ENCODE peak calls at places on chromosome 21, in ten cellular contexts. B is ovary, E is left lung, C is uterus, T is adrenal gland, V is Caco-2, W is psoas muscle, A is suprapubic skin, H is right atrium auricular region, Q is neural progenitor cell. R is an unnamed sample.

GRCh38 chr21:16473965-16474364 is 744.2 kb downstream of the USP25 start:
- DNase-seq in T (peak; percentile 59), Q (no peak), B (no peak), W (no peak), V (no peak), E (no peak), H (no peak), C (no peak), A (no peak), R (no peak)

GRCh38 chr21:17050156-17050555 is 462.7 kb upstream of the CXADR start:
- DNase-seq in W (no peak), T (no peak), Q (no peak), V (no peak), B (no peak), E (no peak), H (no peak), C (no peak), A (no peak), R (no peak)

GRCh38 chr21:41952568-41953248 is 1.1 kb downstream of the C2CD2 start:
- DNase-seq in H (no peak), V (no peak), Q (peak; percentile 34), C (no peak), A (no peak), E (no peak), W (peak; percentile 42), B (no peak), T (peak; percentile 70), R (no peak)

GRCh38 chr21:29033871-29034270 is 9.4 kb downstream of the USP16 start:
- DNase-seq in T (no peak), H (no peak), A (no peak), C (no peak), W (no peak), B (no peak), E (no peak), V (no peak), Q (no peak), R (no peak)

GRCh38 chr21:22536511-22536910 is 1538.3 kb downstream of the NCAM2 start:
- DNase-seq in Q (no peak), V (no peak), C (no peak), E (no peak), A (no peak), H (no peak), B (no peak), T (no peak), W (no peak), R (no peak)

GRCh38 chr21:31218830-31219608 is 125.0 kb downstream of the TIAM1 start:
- DNase-seq in A (peak; percentile 89), W (peak; percentile 76), V (no peak), C (peak; percentile 18), B (peak; percentile 15), T (no peak), Q (peak; percentile 8), E (no peak), H (peak; percentile 78), R (no peak)

GRCh38 chr21:41766883-41767605 is at the start of gene RIPK4:
- DNase-seq in C (no peak), T (no peak), W (no peak), E (peak; percentile 87), V (peak; percentile 88), H (no peak), A (peak; percentile 74), B (no peak), Q (peak; percentile 84), R (no peak)

GRCh38 chr21:31877558-31877957 is 4.7 kb downstream of the HUNK start:
- DNase-seq in W (no peak), V (no peak), T (no peak), B (no peak), E (no peak), H (no peak), A (no peak), C (no peak), Q (no peak), R (no peak)

GRCh38 chr21:41970099-41970391 is 16.2 kb upstream of the C2CD2 start:
- DNase-seq in Q (no peak), V (no peak), W (no peak), T (no peak), E (peak; percentile 12), A (no peak), C (peak; percentile 2), H (no peak), B (no peak), R (no peak)

GRCh38 chr21:41847066-41847804 is 31.9 kb downstream of the PRDM15 start:
- DNase-seq in V (no peak), H (no peak), E (peak; percentile 61), Q (peak; percentile 41), B (no peak), A (peak; percentile 6), C (no peak), T (no peak), W (no peak), R (no peak)

DNA sequence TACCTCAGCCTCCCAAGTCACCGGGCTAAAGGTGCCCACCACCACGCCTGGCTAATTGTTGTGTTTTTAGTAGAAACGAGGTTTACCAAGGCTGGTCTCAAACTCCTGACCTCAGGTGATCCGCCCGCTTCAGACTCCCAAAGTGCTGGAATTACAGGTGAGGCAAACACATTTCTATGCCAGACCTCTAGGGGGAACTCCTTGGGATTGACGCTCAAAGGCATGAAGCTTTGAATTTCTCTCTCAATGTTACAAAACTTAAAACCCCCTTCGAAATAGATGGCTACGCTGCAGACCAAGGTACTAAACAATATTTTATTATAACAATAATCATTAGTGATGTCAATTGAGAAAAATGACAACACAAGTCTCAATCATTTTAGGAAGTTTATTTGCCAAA is 330.0 kb downstream of the SETD4 start:
- DNase-seq in E (no peak), Q (no peak), W (no peak), B (no peak), A (no peak), T (no peak), C (no peak), V (no peak), H (no peak), R (no peak)
- TF ChIP-seq CTCF in E (no peak), Q (peak; percentile 26), W (no peak), B (no peak), A (no peak), T (no peak), C (no peak), V (no peak), H (no peak), R (no peak)

GRCh38 chr21:45877821-45878469 is 103.6 kb upstream of the COL6A1 start:
- DNase-seq in C (no peak), T (no peak), Q (no peak), E (peak; percentile 37), B (no peak), V (no peak), H (no peak), A (peak; percentile 41), W (peak; percentile 41), R (no peak)

GRCh38 chr21:45883090-45883489 is 98.5 kb upstream of the COL6A1 start:
- DNase-seq in C (no peak), E (no peak), T (no peak), H (no peak), A (no peak), B (no peak), V (no peak), W (no peak), Q (no peak), R (no peak)

GRCh38 chr21:45882641-45883040 is 98.9 kb upstream of the COL6A1 start:
- DNase-seq in Q (no peak), B (no peak), T (no peak), V (no peak), W (peak; percentile 30), E (peak; percentile 31), C (no peak), A (no peak), H (no peak), R (no peak)

GRCh38 chr21:45877160-45877438 is 104.5 kb upstream of the COL6A1 start:
- DNase-seq in W (no peak), A (no peak), H (no peak), C (no peak), V (no peak), Q (no peak), B (no peak), E (no peak), T (no peak), R (no peak)

DNA sequence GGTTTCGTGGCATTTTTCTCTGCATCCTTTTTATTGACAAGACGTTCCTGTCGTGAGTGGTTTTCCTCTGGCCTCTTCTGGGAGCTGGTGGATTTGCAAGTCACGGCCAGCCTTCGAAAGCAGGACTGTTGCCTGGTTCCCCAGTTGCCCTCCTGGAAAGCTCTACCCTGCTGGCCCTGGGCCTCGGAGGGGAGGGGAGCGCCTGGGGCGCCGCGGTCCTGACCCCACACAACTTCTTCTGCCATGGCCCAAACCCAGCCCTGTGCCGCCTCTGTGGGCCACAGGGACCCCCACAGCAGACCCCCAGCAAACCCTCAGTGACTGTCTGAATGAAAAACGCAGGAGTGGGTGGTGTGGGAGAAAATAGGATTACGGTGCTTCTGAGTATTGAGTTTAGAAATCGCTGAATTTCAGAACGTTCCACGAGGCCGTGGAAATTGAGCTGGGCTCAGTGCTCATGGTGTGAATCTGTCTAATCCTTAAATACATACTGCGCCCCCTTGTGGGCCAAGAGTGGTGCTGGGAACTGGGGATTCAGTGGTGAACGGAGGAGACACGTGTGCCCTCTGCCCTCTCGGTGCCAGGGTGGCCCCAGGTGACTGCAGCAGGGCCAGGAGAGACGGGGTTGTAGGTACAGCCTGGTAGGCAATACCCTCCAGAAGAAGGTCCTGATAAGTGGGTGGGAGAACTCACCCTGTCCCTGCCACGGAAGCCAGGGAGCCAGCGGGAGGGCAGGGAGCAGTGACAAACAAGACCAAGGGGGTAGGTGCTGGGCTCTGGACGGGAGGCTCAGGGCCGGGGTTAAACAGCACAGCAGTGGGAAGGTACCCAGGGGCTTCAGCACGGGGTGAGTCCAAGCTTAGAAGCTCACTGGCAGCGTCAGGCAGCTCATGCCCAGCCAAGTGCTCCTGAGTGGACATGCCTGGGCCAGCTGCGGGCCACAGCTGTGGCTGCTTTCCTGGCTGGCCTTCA is 101.2 kb upstream of the COL6A1 start:
- DNase-seq in Q (peak; percentile 92), V (peak; percentile 68), A (peak; percentile 73), E (peak; percentile 80), W (peak; percentile 80), B (peak; percentile 29), C (peak; percentile 66), H (no peak), T (peak; percentile 45), R (no peak)
- H3K27me3 ChIP-seq in Q (no peaks in the 10 kb centered on the region), V (no peaks in the 10 kb centered on the region), A (no peaks in the 10 kb centered on the region), E (no peaks in the 10 kb centered on the region), W (peaks cover 12% of the 10 kb centered on the region), B (no peaks in the 10 kb centered on the region), C (no peaks in the 10 kb centered on the region), H (no peaks in the 10 kb centered on the region), T (no peaks in the 10 kb centered on the region), R (peaks cover 2% of the 10 kb centered on the region)

GRCh38 chr21:33292724-33293123 is 26.6 kb downstream of the IL10RB start:
- DNase-seq in H (no peak), W (no peak), Q (no peak), B (no peak), C (no peak), E (no peak), T (no peak), V (no peak), A (no peak), R (no peak)
- H3K36me3 ChIP-seq in H (peaks cover 17% of the 10 kb centered on the region), W (peaks cover 58% of the 10 kb centered on the region), Q (no peaks in the 10 kb centered on the region), B (no peaks in the 10 kb centered on the region), C (no peaks in the 10 kb centered on the region), E (peaks cover 98% of the 10 kb centered on the region), T (no peaks in the 10 kb centered on the region), V (no peaks in the 10 kb centered on the region), A (peaks cover 50% of the 10 kb centered on the region), R (peaks cover 19% of the 10 kb centered on the region)

DNA sequence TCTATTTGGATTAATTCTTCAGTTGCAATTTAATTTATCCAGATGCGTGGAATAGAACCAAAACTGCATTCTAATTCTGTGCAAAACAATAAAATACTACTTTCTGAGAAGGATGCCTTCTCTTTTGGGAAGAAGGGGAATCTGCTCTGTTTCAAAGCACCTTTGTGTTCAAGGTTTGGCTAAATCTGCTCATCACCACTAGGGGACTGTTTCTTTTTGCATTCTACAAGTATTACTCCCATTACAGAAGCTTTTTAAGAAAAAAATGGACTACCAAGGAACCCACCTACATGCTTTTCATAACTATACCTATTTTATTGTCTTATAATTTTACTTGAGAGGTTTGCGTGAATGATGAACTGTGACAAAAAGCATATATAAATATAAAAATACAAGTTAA is 18.2 kb downstream of the MRPS6 start:
- DNase-seq in A (no peak), E (no peak), H (no peak), C (no peak), W (no peak), Q (peak; percentile 23), B (no peak), T (no peak), V (no peak), R (no peak)
- TF ChIP-seq CTCF in A (no peak), E (no peak), H (no peak), C (peak; percentile 28), W (peak; percentile 19), Q (peak; percentile 58), B (no peak), T (peak; percentile 19), V (peak; percentile 25), R (peak; percentile 43)

R was measured in BJ.